ENCODE peak calls at places on chromosomes 4 and X, in ten cellular contexts. L is A549; E is astrocyte of the spinal cord; Y is MM.1S; V is glutamatergic neuron; H is CD8-positive, alpha-beta T cell; B is neural crest cell; K is AG09309; Z is chondrocyte; Q is breast epithelium. W is an unnamed sample.

GRCh38 chr4:129545599-129546278 is 449.8 kb downstream of the C4orf33 start:
- DNase-seq in L (peak), E (peak), Y (no peak), V (no peak), H (no peak), B (no peak), K (no peak), Z (no peak), Q (peak), W (peak)

GRCh38 chr4:14850374-14851097 is 151.7 kb upstream of the CPEB2 start:
- DNase-seq in L (no peak), E (no peak), Y (no peak), V (no peak), H (no peak), B (no peak), K (no peak), Z (no peak), Q (no peak), W (no peak)

GRCh38 chrX:112734250-112734649 is 54.5 kb upstream of the LHFPL1 start:
- DNase-seq in L (no peak), E (no peak), Y (no peak), V (no peak), H (no peak), B (no peak), K (no peak), Z (no peak), Q (no peak), W (no peak)

GRCh38 chr4:52037730-52038108 is 380 bp downstream of the SGCB start:
- DNase-seq in L (peak), E (peak), Y (peak), V (peak), H (no peak), B (peak), K (no peak), Z (no peak), Q (no peak), W (no peak)

GRCh38 chr4:187618701-187619278 is 376.8 kb upstream of the ZFP42 start:
- DNase-seq in L (no peak), E (peak), Y (no peak), V (no peak), H (no peak), B (no peak), K (peak), Z (no peak), Q (no peak), W (no peak)

GRCh38 chr4:121668368-121669162 is 28.2 kb downstream of the ANXA5 start:
- DNase-seq in L (no peak), E (peak), Y (no peak), V (no peak), H (no peak), B (no peak), K (peak), Z (no peak), Q (no peak), W (no peak)

GRCh38 chr4:126954537-126955291 is 678.0 kb upstream of the INTU start:
- DNase-seq in L (no peak), E (no peak), Y (no peak), V (no peak), H (no peak), B (no peak), K (no peak), Z (no peak), Q (no peak), W (no peak)

GRCh38 chr4:24932831-24933230 is 20.0 kb upstream of the CCDC149 start:
- DNase-seq in L (no peak), E (peak), Y (no peak), V (no peak), H (no peak), B (no peak), K (no peak), Z (no peak), Q (no peak), W (no peak)

GRCh38 chrX:47499291-47499690 is 16.3 kb upstream of the ZNF41 start:
- DNase-seq in L (no peak), E (no peak), Y (no peak), V (no peak), H (no peak), B (no peak), K (no peak), Z (no peak), Q (no peak), W (no peak)

DNA sequence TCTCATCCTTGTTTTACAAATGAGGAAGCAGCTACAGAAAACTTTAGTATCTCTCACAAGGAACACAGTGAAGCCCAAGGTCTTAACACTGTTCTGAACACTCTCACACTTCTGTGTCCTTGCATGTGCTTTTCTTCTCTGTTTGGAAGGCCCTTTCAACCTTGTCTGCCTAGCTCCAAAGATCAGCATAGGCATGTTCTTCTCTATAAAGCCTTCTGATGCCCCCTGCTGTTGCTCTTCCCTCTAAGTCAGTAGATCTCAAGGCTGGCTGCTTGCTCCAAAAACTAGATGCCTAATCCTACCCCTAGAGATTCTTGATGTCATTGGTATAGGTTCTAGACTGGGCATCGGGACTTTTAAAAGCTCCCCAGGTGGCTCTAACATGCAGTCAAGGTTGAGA is 5.9 kb downstream of the APOO start:
- DNase-seq in L (peak), E (peak), Y (peak), V (no peak), H (no peak), B (peak), K (no peak), Z (no peak), Q (peak), W (peak)
- TF ChIP-seq CTCF in L (peak), E (peak), Y (peak), V (no peak), H (no peak), B (peak), K (peak), Z (peak), Q (peak), W (peak)

GRCh38 chrX:134501942-134502341 is 42.0 kb downstream of the HPRT1 start:
- DNase-seq in L (no peak), E (no peak), Y (no peak), V (no peak), H (no peak), B (no peak), K (no peak), Z (no peak), Q (no peak), W (no peak)
- TF ChIP-seq CTCF in L (no peak), E (no peak), Y (no peak), V (no peak), H (no peak), B (no peak), K (no peak), Z (no peak), Q (no peak), W (no peak)

GRCh38 chr4:75514131-75514948 is at the start of the genes RCHY1 and THAP6:
- DNase-seq in L (peak), E (peak), Y (peak), V (peak), H (peak), B (peak), K (peak), Z (peak), Q (peak), W (peak)
- TF ChIP-seq CTCF in L (no peak), E (no peak), Y (peak), V (no peak), H (no peak), B (peak), K (peak), Z (peak), Q (no peak), W (no peak)

DNA sequence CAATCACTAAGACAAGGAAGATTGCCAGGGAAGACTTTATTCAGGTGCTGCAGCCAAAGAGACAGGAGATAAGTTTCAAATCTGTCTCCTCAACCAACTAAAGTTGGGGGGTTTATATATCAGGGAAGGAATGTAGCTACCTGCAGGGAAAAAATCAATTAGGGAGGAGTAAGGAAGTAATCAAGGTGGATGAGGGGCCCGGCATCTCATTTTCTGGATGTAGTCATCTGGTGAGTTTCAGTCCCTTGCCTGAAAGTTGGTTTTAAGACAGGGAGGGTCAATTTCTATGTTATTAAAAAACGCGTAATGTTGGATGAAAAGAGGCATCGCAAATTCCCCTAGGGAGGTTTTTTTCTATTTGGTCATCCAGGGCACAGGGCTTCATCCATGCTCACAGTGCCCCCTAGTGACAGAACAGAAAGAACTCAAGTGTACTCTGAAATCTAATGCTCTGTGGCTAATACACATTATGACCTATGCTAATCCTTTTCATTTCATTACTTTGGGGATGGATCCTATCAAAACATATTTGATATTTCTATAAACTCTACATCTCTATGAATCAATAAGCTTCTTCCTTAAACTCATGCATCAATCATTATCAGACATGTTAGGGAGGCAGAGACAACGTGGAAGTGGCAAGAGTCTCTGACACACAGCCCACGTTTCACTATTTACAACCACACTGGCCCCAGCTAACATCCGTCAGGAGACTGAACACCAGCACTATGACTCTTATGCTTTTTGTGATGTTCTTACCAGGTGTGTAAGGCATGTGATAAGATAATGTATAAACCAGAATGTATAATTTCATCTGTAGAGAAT is 1577.0 kb upstream of the TENM3 start:
- DNase-seq in L (peak), E (peak), Y (peak), V (peak), H (no peak), B (peak), K (peak), Z (no peak), Q (no peak), W (peak)
- TF ChIP-seq CTCF in L (peak), E (peak), Y (peak), V (peak), H (peak), B (peak), K (peak), Z (peak), Q (peak), W (peak)

DNA sequence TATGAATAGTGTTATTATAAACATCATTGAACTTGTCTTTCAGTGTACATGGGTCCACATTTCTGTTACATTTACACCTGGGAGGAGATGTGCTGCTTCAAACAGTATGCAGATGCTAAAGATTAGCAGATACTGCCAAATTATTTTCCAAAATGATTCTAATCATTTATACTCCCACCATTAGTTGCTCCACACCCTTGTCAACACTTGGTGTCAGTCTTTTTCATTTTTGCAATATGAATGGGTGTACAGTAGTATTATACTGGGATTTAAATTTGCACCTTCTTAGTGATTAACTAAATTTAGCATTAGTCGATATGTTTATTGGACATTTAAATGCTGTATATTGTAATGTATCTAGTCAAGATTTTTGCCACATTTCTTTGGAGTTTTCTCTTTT is 131.6 kb upstream of the GRID2 start:
- DNase-seq in L (no peak), E (no peak), Y (no peak), V (no peak), H (no peak), B (no peak), K (no peak), Z (no peak), Q (no peak), W (no peak)
- TF ChIP-seq CTCF in L (no peak), E (peak), Y (no peak), V (no peak), H (no peak), B (peak), K (no peak), Z (peak), Q (no peak), W (no peak)